ENCODE peak calls at places on chromosomes 2 and 18, in four cellular contexts. R is GM12878, I is H1, K is HepG2. E is an unnamed sample.

GRCh38 chr2:101473911-101474751 is 781 bp downstream of the RFX8 start:
- DNase-seq in R (no peak), K (no peak), I (no peak), E (no peak)

GRCh38 chr2:156341482-156342251 is 9.1 kb upstream of the NR4A2 start:
- DNase-seq in K (peak; percentile 52), R (peak; percentile 89), I (no peak), E (peak; percentile 96)

GRCh38 chr2:112725545-112726457 is 5.0 kb downstream of the NT5DC4 start:
- DNase-seq in I (no peak), R (peak; percentile 46), K (peak; percentile 89), E (peak; percentile 34)

GRCh38 chr2:159476329-159476728 is 140.0 kb downstream of the BAZ2B start:
- DNase-seq in R (no peak), K (no peak), I (no peak), E (no peak)

GRCh38 chr18:5986257-5986909 is 91.1 kb upstream of the TMEM200C start:
- DNase-seq in K (no peak), I (no peak), R (no peak), E (no peak)

GRCh38 chr18:11259421-11259820 is 110.1 kb upstream of the PIEZO2 start:
- DNase-seq in K (no peak), I (no peak), R (no peak), E (no peak)

GRCh38 chr2:208142255-208142924 is 3.6 kb downstream of the CRYGB start:
- DNase-seq in K (no peak), R (no peak), I (no peak), E (no peak)

GRCh38 chr18:62545098-62545497 is 22.3 kb downstream of the ZCCHC2 start:
- DNase-seq in I (no peak), K (no peak), R (no peak), E (no peak)

GRCh38 chr2:164662066-164662465 is 40.8 kb upstream of the GRB14 start:
- DNase-seq in R (no peak), I (no peak), K (no peak), E (no peak)

GRCh38 chr2:159013103-159013502 is 44.7 kb downstream of the TANC1 start:
- DNase-seq in I (no peak), R (no peak), K (no peak), E (no peak)

GRCh38 chr2:119929537-119929936 is 83.3 kb upstream of the EPB41L5 start:
- DNase-seq in K (no peak), I (no peak), R (no peak), E (no peak)

GRCh38 chr2:191693778-191694177 is 15.8 kb downstream of the NABP1 start:
- DNase-seq in I (no peak), K (no peak), R (no peak), E (no peak)

GRCh38 chr2:37590119-37590571 is 81.3 kb downstream of the CDC42EP3 start:
- DNase-seq in K (no peak), I (no peak), R (no peak), E (no peak)

GRCh38 chr2:43216629-43217028 is 9.8 kb downstream of the ZFP36L2 start:
- DNase-seq in I (no peak), K (no peak), R (no peak), E (no peak)

GRCh38 chr2:182182436-182182835 is 196.8 kb downstream of the PPP1R1C start:
- DNase-seq in I (no peak), K (no peak), R (no peak), E (no peak)

GRCh38 chr2:201715459-201715858 is 17.0 kb upstream of the MPP4 start:
- DNase-seq in R (no peak), I (no peak), K (peak; percentile 25), E (no peak)

GRCh38 chr2:233061591-233062446 is 1.7 kb downstream of the INPP5D start:
- DNase-seq in R (no peak), K (peak; percentile 88), I (no peak), E (peak; percentile 34)

GRCh38 chr2:229927817-229928321 is 5.6 kb downstream of the FBXO36 start:
- DNase-seq in R (no peak), I (no peak), K (no peak), E (no peak)

GRCh38 chr2:46441838-46442712 is 37.3 kb upstream of the TMEM247 start:
- DNase-seq in R (no peak), K (peak; percentile 66), I (no peak), E (no peak)

GRCh38 chr2:190443778-190444481 is 35.8 kb downstream of the MFSD6 start:
- DNase-seq in R (no peak), K (no peak), I (no peak), E (no peak)

GRCh38 chr18:75551071-75551470 is 123.6 kb upstream of the SMIM21 start:
- DNase-seq in R (no peak), I (no peak), K (no peak), E (no peak)

GRCh38 chr2:74602553-74603281 is 45.4 kb downstream of the M1AP start:
- DNase-seq in R (no peak), I (no peak), K (no peak), E (no peak)

GRCh38 chr2:74603282-74604000 is 44.7 kb downstream of the M1AP start:
- DNase-seq in I (no peak), R (no peak), K (no peak), E (peak; percentile 59)

DNA sequence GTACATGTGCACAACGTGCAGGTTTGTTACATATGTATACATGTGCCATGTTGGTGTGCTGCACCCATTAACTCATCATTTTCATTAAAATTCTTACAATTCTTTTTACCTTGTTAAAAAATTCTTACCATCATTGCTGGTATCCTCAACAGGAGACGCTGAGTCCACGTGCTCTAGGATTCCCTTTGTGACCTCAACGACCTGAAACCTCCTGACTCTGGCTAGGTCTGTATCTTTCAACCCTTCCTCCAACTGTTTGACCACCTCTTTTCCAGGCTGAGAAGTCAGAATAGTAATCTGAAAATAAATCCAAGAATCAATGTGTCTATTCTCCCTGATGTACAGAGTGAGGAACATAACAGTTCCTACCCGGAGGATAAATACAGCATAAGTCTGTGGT is 41.2 kb downstream of the M1AP start:
- DNase-seq in I (no peak), R (no peak), K (no peak), E (no peak)
- TF ChIP-seq CBX5 in I (no peak), R (no peak), K (no peak), E (no peak)

DNA sequence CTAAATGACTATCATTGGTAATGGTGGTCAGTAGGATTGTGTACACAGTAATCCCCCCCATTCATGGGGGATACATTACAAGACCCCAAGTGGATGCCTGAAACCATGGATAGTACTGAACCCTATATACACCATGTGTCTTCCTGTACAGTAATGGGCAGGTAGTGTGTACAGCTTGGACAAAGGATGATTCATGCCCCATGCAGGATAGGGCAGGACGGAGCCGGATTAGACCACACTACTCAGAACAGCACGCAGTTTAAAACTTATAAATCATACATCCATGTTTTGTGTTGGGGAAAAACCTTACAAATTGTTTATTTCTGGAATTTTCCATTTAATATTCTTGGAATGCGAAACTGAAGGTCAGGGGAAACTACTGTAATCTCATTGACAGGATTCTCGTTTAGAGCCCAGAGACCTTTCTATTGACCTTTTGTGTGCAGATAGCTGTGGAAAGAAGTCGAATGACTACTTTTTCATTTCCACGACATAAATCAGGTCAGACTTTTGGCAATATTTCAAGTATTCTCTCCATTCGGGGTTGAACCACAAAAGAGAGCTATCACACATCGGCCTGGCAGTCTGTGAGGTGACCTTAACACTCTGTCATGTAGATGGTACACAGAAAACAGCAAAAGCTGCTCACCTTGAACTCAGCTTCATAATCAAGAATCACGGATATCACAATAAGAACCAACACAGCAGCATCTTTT is 9.9 kb upstream of the YPEL5 start:
- DNase-seq in R (no peak), K (no peak), I (no peak), E (no peak)
- TF ChIP-seq CBX5 in R (no peak), K (no peak), I (no peak), E (no peak)

DNA sequence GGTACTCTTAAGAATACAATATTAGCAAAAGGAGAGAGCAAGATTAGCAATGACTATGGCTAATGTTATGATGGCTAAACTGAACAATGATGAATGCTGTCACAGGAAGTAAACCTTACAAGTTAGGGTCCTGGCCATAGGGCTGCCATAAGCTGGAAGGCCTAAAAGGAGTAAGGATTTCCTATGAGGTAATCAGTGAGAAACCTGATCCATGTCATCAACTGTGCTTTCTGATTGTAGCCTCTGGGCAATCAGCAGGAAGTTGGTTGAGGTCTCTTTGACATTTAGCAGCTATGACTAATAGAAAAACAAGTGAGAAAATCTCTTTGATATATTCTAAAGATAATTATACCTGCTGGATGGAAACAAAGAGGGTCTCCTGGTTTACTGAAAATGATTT is 193.0 kb downstream of the RAB3GAP1 start:
- DNase-seq in R (no peak), I (no peak), K (peak; percentile 16), E (no peak)
- TF ChIP-seq CBX5 in R (no peak), I (no peak), K (no peak), E (no peak)

GRCh38 chr18:49742563-49743295 is 70.6 kb downstream of the ACAA2 start:
- DNase-seq in R (no peak), I (no peak), K (no peak), E (no peak)
- TF ChIP-seq CBX5 in R (no peak), I (no peak), K (no peak), E (no peak)

GRCh38 chr2:28250006-28250405 is 142.7 kb upstream of the FOSL2 start:
- DNase-seq in R (no peak), I (peak; percentile 43), K (no peak), E (no peak)
- TF ChIP-seq CBX5 in R (no peak), I (no peak), K (no peak), E (no peak)

GRCh38 chr2:52916976-52917375 is 850.6 kb upstream of the CHAC2 start:
- DNase-seq in R (no peak), K (no peak), I (no peak), E (no peak)

GRCh38 chr2:52919668-52920067 is 847.9 kb upstream of the CHAC2 start:
- DNase-seq in R (no peak), K (no peak), I (no peak), E (no peak)

DNA sequence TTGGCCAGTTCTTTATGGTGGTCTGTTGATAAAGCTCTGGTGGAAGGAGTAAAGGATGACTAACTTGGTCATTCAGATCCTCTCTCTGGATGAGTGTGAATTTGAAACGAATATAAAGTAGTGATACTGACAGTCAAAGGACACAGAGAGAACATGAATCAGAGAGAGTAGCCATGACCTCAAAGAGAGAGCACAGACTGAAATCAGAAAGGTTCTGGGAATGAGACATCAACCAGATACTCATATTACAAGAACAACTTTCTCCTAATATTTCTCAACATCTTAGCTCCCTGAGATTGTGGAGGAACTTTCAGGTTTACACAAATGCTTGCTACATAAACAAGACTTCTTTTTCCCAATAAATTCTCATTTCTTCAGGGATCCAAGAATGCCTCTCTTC is 849.1 kb upstream of the CHAC2 start:
- DNase-seq in K (no peak), R (no peak), I (no peak), E (no peak)
- TF ChIP-seq CBX5 in K (no peak), R (no peak), I (no peak), E (no peak)

DNA sequence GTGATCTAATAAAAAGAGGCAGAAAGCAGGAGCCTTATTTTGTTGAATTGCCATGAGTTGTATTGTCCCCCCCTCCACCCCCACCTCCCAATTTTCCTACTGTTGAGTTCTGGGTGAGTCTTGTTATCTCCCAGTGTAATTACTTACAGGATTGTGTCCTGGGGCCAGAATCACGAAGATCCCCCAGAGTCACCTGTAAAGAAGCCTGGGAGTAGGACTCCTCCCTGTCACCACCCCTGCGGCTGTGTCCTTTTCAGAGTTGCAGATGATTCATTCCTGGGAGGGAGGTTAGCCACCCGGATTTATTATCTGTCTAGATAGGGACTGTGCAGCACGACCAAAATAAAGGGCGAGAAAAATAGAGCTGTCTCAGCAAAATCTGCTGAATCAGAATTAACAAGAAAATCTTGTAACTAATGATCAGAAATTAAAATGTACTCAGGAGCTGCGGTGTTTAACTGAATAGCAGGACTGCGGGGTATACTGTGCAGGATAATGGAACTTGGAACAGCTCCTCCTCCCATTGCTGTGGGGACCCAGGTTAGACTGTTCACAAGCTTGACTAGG is 81.7 kb upstream of the CAPN13 start:
- DNase-seq in R (no peak), K (no peak), I (no peak), E (no peak)
- TF ChIP-seq CBX5 in R (no peak), K (no peak), I (no peak), E (no peak)